ENCODE peak calls at places on chromosomes 12 and 14, in four cellular contexts. V is aorta, B is kidney tubule cell, R is NCI-H510A. K is an unnamed sample.

GRCh38 chr12:84502180-84502857 is 410.3 kb downstream of the SLC6A15 start:
- DNase-seq in V (no peak), B (peak), R (no peak), K (no peak)

GRCh38 chr14:96100171-96101064 is 61.3 kb downstream of the C14orf132 start:
- DNase-seq in V (peak), B (peak), R (peak), K (peak)

GRCh38 chr14:20454359-20454644 is 310 bp downstream of the OSGEP start:
- DNase-seq in V (peak), B (peak), R (peak), K (no peak)

GRCh38 chr14:61543946-61544345 is 151.4 kb upstream of the HIF1A start:
- DNase-seq in V (no peak), B (no peak), R (no peak), K (no peak)

GRCh38 chr14:91125271-91125661 is 11.4 kb downstream of the DGLUCY start:
- DNase-seq in V (no peak), B (no peak), R (no peak), K (no peak)

GRCh38 chr14:33280646-33281045 is 342.0 kb downstream of the NPAS3 start:
- DNase-seq in V (no peak), B (peak), R (no peak), K (no peak)

GRCh38 chr12:92519284-92519683 is 183.5 kb upstream of the PLEKHG7 start:
- DNase-seq in V (no peak), B (peak), R (no peak), K (no peak)

GRCh38 chr14:46820291-46820690 is 168.7 kb upstream of the RPL10L start:
- DNase-seq in V (peak), B (no peak), R (peak), K (no peak)

GRCh38 chr12:107525063-107525718 is 160.4 kb upstream of the PWP1 start:
- DNase-seq in V (no peak), B (no peak), R (no peak), K (no peak)

GRCh38 chr12:67413577-67413976 is 144.4 kb downstream of the CAND1 start:
- DNase-seq in V (no peak), B (peak), R (no peak), K (no peak)

GRCh38 chr14:84482256-84483071 is 1047.5 kb upstream of the FLRT2 start:
- DNase-seq in V (no peak), B (peak), R (no peak), K (no peak)

GRCh38 chr12:117421068-117421771 is 59.8 kb upstream of the NOS1 start:
- DNase-seq in V (no peak), B (no peak), R (no peak), K (no peak)